ENCODE peak calls at places on chromosomes 7 and 10, in six cellular contexts. Z, A, I, L, T and U are unnamed samples.

GRCh38 chr10:70255329-70256299 is 22.4 kb upstream of the PPA1 start:
- DNase-seq in Z (no peak), A (peak), I (no peak), L (no peak), T (no peak), U (no peak)

GRCh38 chr7:151682831-151683614 is 163.3 kb upstream of the RHEB start:
- DNase-seq in Z (no peak), A (no peak), I (no peak), L (no peak), T (no peak), U (no peak)

GRCh38 chr7:4204530-4205165 is 477.4 kb upstream of the FOXK1 start:
- DNase-seq in Z (no peak), A (no peak), I (no peak), L (no peak), T (no peak), U (no peak)

GRCh38 chr10:22443200-22443881 is 98.0 kb downstream of the SPAG6 start:
- DNase-seq in Z (no peak), A (no peak), I (no peak), L (no peak), T (no peak), U (no peak)

GRCh38 chr10:6114758-6115410 is 26.1 kb downstream of the RBM17 start:
- DNase-seq in Z (peak), A (no peak), I (peak), L (no peak), T (peak), U (peak)

GRCh38 chr10:126538439-126539140 is 131.9 kb downstream of the C10orf90 start:
- DNase-seq in Z (peak), A (no peak), I (no peak), L (peak), T (no peak), U (no peak)

GRCh38 chr7:138752568-138753518 is 45.0 kb upstream of the TMEM213 start:
- DNase-seq in Z (peak), A (peak), I (peak), L (peak), T (peak), U (peak)

GRCh38 chr10:128709975-128710794 is 584.0 kb upstream of the MKI67 start:
- DNase-seq in Z (no peak), A (peak), I (no peak), L (no peak), T (no peak), U (no peak)

GRCh38 chr7:124566576-124566975 is 199.0 kb downstream of the GPR37 start:
- DNase-seq in Z (peak), A (peak), I (no peak), L (no peak), T (no peak), U (no peak)

GRCh38 chr10:46520941-46521340 is 35.5 kb downstream of the GPRIN2 start:
- DNase-seq in Z (no peak), A (no peak), I (no peak), L (peak), T (no peak), U (peak)

GRCh38 chr10:21173964-21174669 is 277.0 kb upstream of the NEBL start:
- DNase-seq in Z (peak), A (peak), I (peak), L (peak), T (no peak), U (no peak)

DNA sequence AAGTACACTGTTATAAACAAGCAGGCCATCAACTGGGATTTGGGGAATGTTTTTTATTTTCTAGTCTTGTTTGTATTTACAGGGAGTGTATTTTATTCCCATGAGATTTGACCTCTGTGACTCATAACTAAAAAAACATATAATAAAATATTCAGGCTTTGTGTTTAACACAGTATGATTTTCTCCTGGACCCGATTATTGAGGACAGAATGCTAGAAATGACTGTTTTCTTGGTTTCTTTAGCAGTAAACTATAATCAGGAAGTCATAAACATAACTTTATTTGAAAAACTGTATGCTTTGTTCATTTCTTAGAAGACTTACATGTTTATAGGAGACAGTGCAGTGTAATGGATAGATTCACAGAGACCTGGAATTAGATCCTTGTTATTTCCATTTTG is 2.1 kb downstream of the NHLRC2 start:
- DNase-seq in Z (no peak), A (no peak), I (no peak), L (no peak), T (no peak), U (no peak)
- H3K4me3 ChIP-seq in Z (no peak), A (no peak), I (no peak), L (peak), T (no peak), U (peak)

GRCh38 chr10:29807407-29807806 is 172.6 kb upstream of the SVIL start:
- DNase-seq in Z (no peak), A (no peak), I (no peak), L (no peak), T (no peak), U (no peak)

GRCh38 chr10:29815572-29815971 is 180.8 kb upstream of the SVIL start:
- DNase-seq in Z (no peak), A (no peak), I (no peak), L (no peak), T (no peak), U (no peak)

GRCh38 chr10:29811751-29812427 is 177.1 kb upstream of the SVIL start:
- DNase-seq in Z (peak), A (peak), I (peak), L (no peak), T (peak), U (peak)

GRCh38 chr10:29806350-29806788 is 171.6 kb upstream of the SVIL start:
- DNase-seq in Z (no peak), A (no peak), I (no peak), L (no peak), T (no peak), U (no peak)

GRCh38 chr10:29810816-29811215 is 176.0 kb upstream of the SVIL start:
- DNase-seq in Z (no peak), A (no peak), I (no peak), L (no peak), T (no peak), U (no peak)
- H3K27ac ChIP-seq in Z (peak), A (peak), I (peak), L (peak), T (no peak), U (peak)

DNA sequence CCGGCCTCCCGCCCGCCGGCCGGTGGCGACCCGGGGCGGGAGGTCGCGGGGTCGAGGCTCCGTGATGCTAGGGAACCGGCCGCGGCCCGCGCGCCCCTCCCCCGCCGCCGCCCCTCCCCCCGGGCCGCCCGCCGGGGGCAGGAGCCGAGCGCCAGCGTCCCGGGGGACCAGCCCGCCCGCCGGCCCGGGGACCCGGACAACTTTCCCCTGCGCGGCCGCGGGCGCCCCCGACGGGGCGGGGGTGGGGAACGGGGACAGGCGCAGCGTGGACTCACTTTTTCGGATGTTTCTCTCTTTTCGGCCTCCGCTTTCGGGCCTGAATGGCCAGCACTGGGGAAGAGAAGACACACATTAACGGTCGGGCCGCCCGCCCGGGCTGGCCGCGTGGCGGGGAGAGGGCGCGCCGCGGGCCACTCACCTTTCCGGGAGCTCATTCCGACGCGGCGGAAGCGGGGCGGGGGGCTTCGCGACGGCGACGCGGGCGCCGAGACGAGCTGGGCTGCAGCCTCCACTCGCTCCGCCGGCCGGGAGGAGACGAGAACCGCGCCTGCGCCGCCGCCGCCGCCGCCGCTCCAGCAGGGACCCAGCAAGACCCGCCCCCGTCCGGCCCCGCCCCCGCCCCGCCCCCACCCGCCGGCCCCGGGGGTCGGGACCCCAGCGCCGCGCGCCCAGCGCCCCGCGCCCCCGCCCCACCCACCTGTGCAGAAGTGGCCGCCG is at the start of gene SRPK2:
- DNase-seq in Z (peak), A (peak), I (peak), L (peak), T (peak), U (peak)
- TF ChIP-seq POLR2A in Z (peak), A (no peak), I (peak), L (no peak), T (no peak), U (peak)

DNA sequence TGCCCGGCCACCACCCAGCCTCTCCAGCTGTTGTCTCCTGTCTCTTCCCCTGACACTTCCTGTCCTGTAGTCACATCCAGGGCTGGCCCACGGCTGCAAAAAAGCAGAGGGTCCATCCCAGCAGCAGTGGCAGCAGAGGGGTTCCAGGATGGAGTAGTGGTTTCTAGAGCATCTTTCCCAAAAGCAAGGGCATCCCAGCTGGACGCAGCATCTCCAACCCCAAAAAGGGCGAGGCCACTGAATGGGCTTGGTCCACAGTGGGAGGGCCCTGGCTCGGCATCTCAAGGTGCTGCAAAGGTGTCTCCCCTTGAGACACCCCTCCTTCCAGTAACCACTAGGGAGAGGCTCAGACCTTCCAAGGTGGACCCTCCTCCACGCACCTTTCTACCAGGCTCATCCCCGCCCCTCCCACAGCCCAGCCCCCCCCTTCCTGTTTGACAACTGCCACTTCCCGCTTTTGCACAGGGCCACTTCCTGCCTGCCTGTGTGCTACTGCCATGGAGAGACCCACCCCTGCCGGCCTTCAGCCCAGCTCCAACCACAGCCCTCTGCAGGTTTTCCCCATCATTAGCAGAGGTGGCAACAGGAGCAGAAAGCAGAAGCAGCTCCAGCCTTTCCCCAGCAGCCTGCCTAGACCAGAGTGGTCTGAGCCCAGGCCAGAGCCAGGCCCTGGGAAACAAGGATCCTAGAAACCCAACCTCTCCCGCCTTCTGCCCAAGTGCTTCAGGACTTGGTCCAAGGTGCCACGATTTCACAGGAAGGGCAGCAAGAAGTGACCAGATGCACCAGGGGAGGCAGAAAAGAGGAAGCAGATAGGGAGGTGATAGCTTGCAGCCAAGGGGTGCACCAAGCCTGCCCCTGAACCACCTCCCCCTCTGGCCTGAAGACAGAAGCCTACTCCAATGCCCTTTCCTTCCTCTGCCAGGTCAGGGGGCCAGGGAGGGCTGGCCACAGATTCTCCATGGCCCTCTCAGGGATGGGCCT is 8.6 kb downstream of the CAMK2G start:
- DNase-seq in Z (no peak), A (no peak), I (no peak), L (no peak), T (no peak), U (no peak)
- H3K4me3 ChIP-seq in Z (no peak), A (no peak), I (no peak), L (peak), T (no peak), U (no peak)

GRCh38 chr7:29607259-29607658 is 43.6 kb downstream of the PRR15 start:
- DNase-seq in Z (no peak), A (no peak), I (no peak), L (no peak), T (no peak), U (no peak)
- H3K27ac ChIP-seq in Z (no peak), A (no peak), I (no peak), L (peak), T (no peak), U (no peak)

GRCh38 chr7:25954395-25954794 is 197.6 kb upstream of the NFE2L3 start:
- DNase-seq in Z (no peak), A (no peak), I (no peak), L (no peak), T (no peak), U (no peak)

GRCh38 chr7:25953859-25954258 is 198.1 kb upstream of the NFE2L3 start:
- DNase-seq in Z (no peak), A (no peak), I (no peak), L (no peak), T (no peak), U (no peak)

GRCh38 chr7:25950488-25951413 is 201.2 kb upstream of the NFE2L3 start:
- DNase-seq in Z (peak), A (peak), I (peak), L (peak), T (peak), U (peak)

GRCh38 chr7:25951414-25952276 is 200.4 kb upstream of the NFE2L3 start:
- DNase-seq in Z (peak), A (no peak), I (peak), L (no peak), T (no peak), U (no peak)

DNA sequence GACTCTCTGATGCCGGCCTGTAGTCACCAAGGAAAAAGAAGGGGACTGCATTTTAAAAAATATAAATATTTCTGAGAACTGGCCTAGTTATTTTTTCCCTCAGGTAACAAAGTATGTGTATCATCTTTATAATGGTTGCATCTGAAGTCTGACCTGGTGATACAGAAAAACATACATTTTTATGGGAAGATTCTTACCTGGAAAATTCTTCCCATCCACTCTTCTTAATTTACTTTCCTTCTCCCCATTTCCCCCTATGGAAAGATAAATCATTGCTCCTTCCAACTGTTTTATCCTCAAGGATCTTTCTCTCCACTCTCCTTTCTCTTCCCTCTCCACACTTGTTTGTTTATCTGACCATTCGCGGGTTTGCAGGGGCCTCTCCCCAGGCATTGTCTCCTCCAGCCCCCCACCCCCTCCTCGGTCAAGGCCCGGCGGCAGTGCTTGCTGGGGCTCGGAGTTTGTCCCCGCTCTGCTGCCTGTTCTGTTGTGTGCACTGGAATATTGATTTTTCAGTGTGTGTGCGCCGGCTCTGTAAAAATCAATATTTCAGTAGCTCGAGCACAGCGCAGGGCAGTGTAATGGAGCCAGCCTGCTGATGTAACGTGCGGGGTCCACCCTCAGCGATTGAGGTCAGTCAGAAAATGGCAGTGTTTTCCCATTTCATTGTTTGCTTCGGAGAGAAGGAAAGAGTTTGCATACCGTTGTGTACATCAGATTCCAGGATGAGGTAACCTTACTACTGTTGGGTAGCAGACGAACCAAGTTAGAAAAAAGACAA is 199.5 kb upstream of the NFE2L3 start:
- DNase-seq in Z (peak), A (no peak), I (no peak), L (no peak), T (no peak), U (no peak)
- TF ChIP-seq POLR2A in Z (peak), A (no peak), I (no peak), L (no peak), T (no peak), U (no peak)

GRCh38 chr7:56175086-56175760 is 59.0 kb upstream of the NUPR2 start:
- DNase-seq in Z (peak), A (peak), I (peak), L (peak), T (no peak), U (no peak)
- H3K4me3 ChIP-seq in Z (no peak), A (peak), I (no peak), L (peak), T (peak), U (peak)

DNA sequence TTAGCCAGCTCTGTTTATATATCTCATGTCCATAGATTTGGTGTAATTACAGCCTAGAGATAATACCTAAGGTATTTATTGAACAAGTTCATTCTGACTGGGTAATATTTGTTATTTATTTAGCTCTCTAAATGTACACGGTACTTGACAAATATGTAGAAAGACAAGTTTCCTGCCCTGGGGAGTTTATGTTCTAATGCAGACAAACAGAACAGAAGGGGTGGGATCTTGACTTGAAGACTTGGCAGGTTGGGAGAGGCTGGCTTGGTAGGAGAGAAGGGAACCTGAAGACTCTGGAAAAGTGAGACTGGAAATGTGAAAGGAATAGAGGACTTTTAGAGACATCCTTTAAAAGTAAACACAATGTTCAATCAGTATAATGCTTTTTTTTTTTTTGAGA is 97.7 kb upstream of the CDK6 start:
- DNase-seq in Z (no peak), A (peak), I (no peak), L (no peak), T (no peak), U (no peak)
- H3K27ac ChIP-seq in Z (no peak), A (peak), I (no peak), L (no peak), T (no peak), U (no peak)

DNA sequence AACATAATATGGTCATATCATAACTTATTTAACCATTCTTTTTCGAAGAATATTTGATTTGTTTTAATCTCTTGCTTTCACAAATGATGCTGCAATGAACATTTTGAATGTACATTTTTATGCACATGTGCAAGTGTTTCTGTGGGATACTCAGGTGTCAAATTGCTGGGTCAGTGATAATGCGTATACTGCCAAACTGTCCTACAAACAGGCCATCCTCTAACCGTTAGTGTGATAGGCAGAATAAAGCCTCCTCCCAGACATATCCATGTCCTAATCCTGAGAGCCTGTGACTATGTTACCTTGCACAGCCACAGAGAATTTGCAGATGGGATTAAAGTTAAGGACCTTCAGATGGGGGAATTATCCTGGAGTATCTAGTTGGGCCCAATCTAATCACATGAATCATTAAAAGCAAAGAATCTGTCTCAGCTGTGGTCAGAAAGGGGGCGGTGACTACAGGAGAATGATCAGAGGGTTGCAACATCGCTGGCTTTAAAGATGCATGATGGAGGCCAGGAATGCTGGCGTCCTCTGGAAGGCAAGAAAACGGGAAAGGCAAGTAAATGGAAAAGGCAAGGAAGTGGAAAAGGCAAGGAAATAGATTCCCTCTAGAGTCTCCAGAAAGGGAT is 46.7 kb downstream of the FZD1 start:
- DNase-seq in Z (peak), A (no peak), I (no peak), L (no peak), T (peak), U (peak)
- TF ChIP-seq POLR2A in Z (no peak), A (no peak), I (no peak), L (no peak), T (no peak), U (no peak)

DNA sequence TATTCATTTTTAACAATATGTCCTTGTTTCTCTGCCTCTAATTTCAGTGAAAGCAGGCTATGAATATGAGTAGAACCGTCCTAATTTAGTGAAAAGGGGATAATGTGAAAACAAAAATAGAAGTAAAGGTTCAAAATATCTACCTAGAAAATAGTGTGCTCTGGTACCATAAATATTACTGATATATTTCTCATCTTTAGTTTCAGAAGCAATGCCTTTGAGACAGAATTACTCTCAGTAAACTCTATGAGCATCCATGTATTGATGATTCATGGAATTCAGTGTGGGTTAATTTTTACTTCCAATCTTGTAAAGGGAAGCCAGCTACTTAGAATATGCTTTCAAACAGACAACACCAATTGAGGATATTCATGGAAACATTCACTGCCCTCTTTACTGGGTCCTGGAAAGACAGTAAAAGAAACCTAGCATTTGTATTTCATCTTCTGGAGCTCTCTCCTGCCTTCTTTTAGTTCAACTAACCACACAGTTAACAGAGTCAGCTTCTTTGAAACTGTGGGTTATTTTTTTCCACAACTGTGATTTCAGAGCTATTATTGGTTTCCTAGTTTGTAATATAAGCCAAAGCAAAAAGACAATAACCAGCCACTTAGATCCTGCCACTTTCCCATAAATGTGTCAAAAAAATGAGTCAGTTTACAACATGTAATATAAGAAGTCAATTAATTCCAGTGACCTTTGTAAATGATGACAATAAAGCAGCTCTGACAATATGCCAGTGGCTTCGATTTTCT is 1.7 kb downstream of the LRRN3 start:
- DNase-seq in Z (no peak), A (no peak), I (no peak), L (no peak), T (no peak), U (no peak)
- H3K4me3 ChIP-seq in Z (no peak), A (peak), I (peak), L (peak), T (no peak), U (peak)